ENCODE peak calls at places on chromosomes 1 and 21, in five cellular contexts. E, F, X, K and Q are unnamed samples.

GRCh38 chr1:159914252-159915018 is 10.9 kb downstream of the TAGLN2 start:
- DNase-seq in X (no peak), E (no peak), F (no peak), K (no peak), Q (peak)

GRCh38 chr1:211647666-211648065 is 27.8 kb downstream of the NEK2 start:
- DNase-seq in F (no peak), K (no peak), E (no peak), X (no peak), Q (no peak)

GRCh38 chr1:219771039-219771438 is 157.3 kb downstream of the SLC30A10 start:
- DNase-seq in E (no peak), X (peak), F (no peak), K (peak), Q (peak)

GRCh38 chr1:211511947-211512346 is 20.0 kb upstream of the RD3 start:
- DNase-seq in E (no peak), F (no peak), X (peak), K (peak), Q (no peak)

GRCh38 chr1:158203693-158204457 is 23.2 kb downstream of the CD1D start:
- DNase-seq in E (no peak), F (no peak), K (peak), X (peak), Q (peak)

GRCh38 chr1:36874271-36875017 is 159.9 kb downstream of the GRIK3 start:
- DNase-seq in E (no peak), X (no peak), F (no peak), K (no peak), Q (no peak)

GRCh38 chr1:90580176-90580575 is 136.9 kb downstream of the BARHL2 start:
- DNase-seq in E (no peak), K (no peak), F (no peak), X (no peak), Q (no peak)

GRCh38 chr1:175824079-175824478 is 80.7 kb upstream of the TNR start:
- DNase-seq in F (no peak), E (no peak), X (no peak), K (no peak), Q (no peak)

GRCh38 chr1:197763307-197763706 is 12.0 kb downstream of the DENND1B start:
- DNase-seq in X (no peak), F (no peak), K (no peak), E (no peak), Q (no peak)

GRCh38 chr1:107879338-107879737 is 85.6 kb downstream of the VAV3 start:
- DNase-seq in X (no peak), F (no peak), K (no peak), E (no peak), Q (peak)

GRCh38 chr1:17633654-17634053 is 94.2 kb downstream of the ARHGEF10L start:
- DNase-seq in E (no peak), F (no peak), K (peak), X (peak), Q (peak)

GRCh38 chr1:222084996-222085395 is 343.1 kb upstream of the DUSP10 start:
- DNase-seq in E (no peak), X (peak), F (no peak), K (peak), Q (peak)

GRCh38 chr1:231643333-231644237 is 17.0 kb downstream of the DISC1 start:
- DNase-seq in X (no peak), K (no peak), E (no peak), F (no peak), Q (no peak)

GRCh38 chr21:14361958-14362357 is 21.0 kb downstream of the HSPA13 start:
- DNase-seq in K (no peak), F (no peak), E (no peak), X (no peak), Q (peak)

GRCh38 chr1:91555821-91556531 is 55.3 kb downstream of the CDC7 start:
- DNase-seq in K (peak), X (peak), E (peak), F (no peak), Q (peak)

GRCh38 chr1:150813028-150813707 is 5.1 kb upstream of the CTSK start:
- DNase-seq in K (peak), E (peak), X (peak), F (no peak), Q (peak)